ENCODE peak calls at places on chromosomes 16 and 17, in four cellular contexts. C is activated gamma-delta T cell treated with anti-CD3 and anti-CD28 coated beads, Interleukin-2, amount 50 U/mL, for 16 hours; F is ELF-1; W is substantia nigra. G is an unnamed sample.

GRCh38 chr16:10897134-10897533 is 20.1 kb downstream of the CIITA start:
- DNase-seq in F (no peak), W (no peak), C (no peak), G (no peak)

GRCh38 chr17:50630524-50631194 is 4.0 kb upstream of the ABCC3 start:
- DNase-seq in W (no peak), F (peak; percentile 67), C (no peak), G (peak; percentile 60)

GRCh38 chr16:84370723-84371552 is 2.6 kb downstream of the ATP2C2 start:
- DNase-seq in C (no peak), W (no peak), F (no peak), G (no peak)

GRCh38 chr17:59167571-59168001 is 12.0 kb downstream of the PRR11 start:
- DNase-seq in W (no peak), F (no peak), C (no peak), G (no peak)

GRCh38 chr16:29156511-29156910 is 171.7 kb downstream of the LAT start:
- DNase-seq in W (no peak), F (peak; percentile 18), C (no peak), G (no peak)

GRCh38 chr16:71771571-71771970 is 37.1 kb downstream of the AP1G1 start:
- DNase-seq in C (no peak), W (no peak), F (no peak), G (no peak)

GRCh38 chr17:59366040-59366757 is 34.7 kb downstream of the YPEL2 start:
- DNase-seq in C (no peak), F (peak; percentile 95), W (no peak), G (peak; percentile 30)

GRCh38 chr17:45266372-45266926 is 4.6 kb upstream of the SPATA32 start:
- DNase-seq in W (no peak), C (no peak), F (no peak), G (no peak)

GRCh38 chr17:4573682-4574081 is 10.6 kb upstream of the SMTNL2 start:
- DNase-seq in W (no peak), F (no peak), C (no peak), G (no peak)

GRCh38 chr17:65104541-65104940 is 32.6 kb upstream of the RGS9 start:
- DNase-seq in W (no peak), C (no peak), F (no peak), G (no peak)

GRCh38 chr17:27339836-27340550 is 46.1 kb downstream of the WSB1 start:
- DNase-seq in F (peak; percentile 44), W (no peak), C (no peak), G (no peak)

GRCh38 chr16:80733366-80733901 is 71.0 kb downstream of the CDYL2 start:
- DNase-seq in W (no peak), F (no peak), C (no peak), G (no peak)

GRCh38 chr16:74892574-74893461 is 92.1 kb downstream of the WDR59 start:
- DNase-seq in F (no peak), C (no peak), W (no peak), G (no peak)

GRCh38 chr16:17488506-17488905 is 17.7 kb upstream of the XYLT1 start:
- DNase-seq in C (no peak), F (no peak), W (no peak), G (no peak)